ENCODE peak calls at places on chromosomes 3 and 15, in four cellular contexts. One of them, this sample, is unnamed.

GRCh38 chr3:22103423-22103822 is 352.4 kb upstream of the ZNF385D start:
- DNase-seq in NCI-H82: no peak
- DNase-seq in IMR-90: no peak
- DNase-seq in PC-9: no peak
- DNase-seq in this sample: no peak

GRCh38 chr3:195271116-195271858 is at the start of gene XXYLT1:
- DNase-seq in IMR-90: peak
- DNase-seq in PC-9: peak
- DNase-seq in NCI-H82: peak
- DNase-seq in this sample: peak

GRCh38 chr3:29285356-29286070 is 4.6 kb downstream of the RBMS3 start:
- DNase-seq in PC-9: no peak
- DNase-seq in NCI-H82: no peak
- DNase-seq in IMR-90: peak
- DNase-seq in this sample: no peak

GRCh38 chr3:101936419-101937331 is 87.4 kb downstream of the NFKBIZ start:
- DNase-seq in NCI-H82: no peak
- DNase-seq in IMR-90: peak
- DNase-seq in PC-9: no peak
- DNase-seq in this sample: peak

GRCh38 chr3:97984061-97984460 is 11.8 kb upstream of the RIOX2 start:
- DNase-seq in PC-9: no peak
- DNase-seq in IMR-90: no peak
- DNase-seq in NCI-H82: peak
- DNase-seq in this sample: no peak

GRCh38 chr3:155424041-155424605 is 130.6 kb upstream of the STRIT1 start:
- DNase-seq in NCI-H82: no peak
- DNase-seq in PC-9: peak
- DNase-seq in IMR-90: no peak
- DNase-seq in this sample: no peak

GRCh38 chr3:111851511-111851954 is 7.5 kb upstream of the PHLDB2 start:
- DNase-seq in NCI-H82: no peak
- DNase-seq in IMR-90: peak
- DNase-seq in PC-9: peak
- DNase-seq in this sample: peak

GRCh38 chr3:135007622-135008021 is 212.6 kb downstream of the EPHB1 start:
- DNase-seq in NCI-H82: no peak
- DNase-seq in PC-9: no peak
- DNase-seq in IMR-90: no peak
- DNase-seq in this sample: no peak

GRCh38 chr3:156483426-156483825 is 71.5 kb downstream of the SSR3 start:
- DNase-seq in IMR-90: peak
- DNase-seq in PC-9: no peak
- DNase-seq in NCI-H82: peak
- DNase-seq in this sample: peak

GRCh38 chr3:152374260-152374990 is 105.7 kb downstream of the MBNL1 start:
- DNase-seq in NCI-H82: no peak
- DNase-seq in PC-9: no peak
- DNase-seq in IMR-90: no peak
- DNase-seq in this sample: no peak

GRCh38 chr3:136110481-136110880 is 85.7 kb downstream of the MSL2 start:
- DNase-seq in NCI-H82: no peak
- DNase-seq in PC-9: no peak
- DNase-seq in IMR-90: no peak
- DNase-seq in this sample: no peak

GRCh38 chr15:101441706-101442105 is 47.8 kb downstream of the PCSK6 start:
- DNase-seq in IMR-90: no peak
- DNase-seq in NCI-H82: no peak
- DNase-seq in PC-9: no peak
- DNase-seq in this sample: no peak

GRCh38 chr15:83378921-83379561 is 68.1 kb upstream of the SH3GL3 start:
- DNase-seq in NCI-H82: no peak
- DNase-seq in PC-9: peak
- DNase-seq in IMR-90: no peak
- DNase-seq in this sample: no peak

GRCh38 chr3:127628788-127629456 is at the start of gene PODXL2:
- DNase-seq in NCI-H82: peak
- DNase-seq in PC-9: peak
- DNase-seq in IMR-90: peak
- DNase-seq in this sample: peak

GRCh38 chr3:53109190-53109589 is 21.0 kb downstream of the RFT1 start:
- DNase-seq in IMR-90: peak
- DNase-seq in NCI-H82: no peak
- DNase-seq in PC-9: peak
- DNase-seq in this sample: no peak

GRCh38 chr15:89647191-89647851 is 7.9 kb downstream of the KIF7 start:
- DNase-seq in NCI-H82: peak
- DNase-seq in IMR-90: peak
- DNase-seq in PC-9: peak
- DNase-seq in this sample: no peak

GRCh38 chr3:124297062-124297980 is 305.4 kb upstream of the ROPN1 start:
- DNase-seq in NCI-H82: peak
- DNase-seq in PC-9: no peak
- DNase-seq in IMR-90: no peak
- DNase-seq in this sample: no peak

GRCh38 chr15:37941779-37942178 is 7.3 kb downstream of the TMCO5A start:
- DNase-seq in NCI-H82: no peak
- DNase-seq in IMR-90: no peak
- DNase-seq in PC-9: no peak
- DNase-seq in this sample: no peak

GRCh38 chr3:16332904-16333426 is 68.0 kb downstream of the OXNAD1 start:
- DNase-seq in NCI-H82: no peak
- DNase-seq in IMR-90: peak
- DNase-seq in PC-9: no peak
- DNase-seq in this sample: no peak

GRCh38 chr15:96972201-96972600 is 641.7 kb downstream of the NR2F2 start:
- DNase-seq in NCI-H82: no peak
- DNase-seq in PC-9: no peak
- DNase-seq in IMR-90: no peak
- DNase-seq in this sample: no peak

GRCh38 chr3:153172796-153173757 is 11.1 kb downstream of the RAP2B start:
- DNase-seq in PC-9: no peak
- DNase-seq in IMR-90: no peak
- DNase-seq in NCI-H82: no peak
- DNase-seq in this sample: no peak

GRCh38 chr3:60953406-60953805 is 297.8 kb downstream of the FHIT start:
- DNase-seq in IMR-90: no peak
- DNase-seq in PC-9: no peak
- DNase-seq in NCI-H82: no peak
- DNase-seq in this sample: no peak

GRCh38 chr3:45127130-45127822 is 18.9 kb downstream of the CDCP1 start:
- DNase-seq in NCI-H82: no peak
- DNase-seq in PC-9: peak
- DNase-seq in IMR-90: no peak
- DNase-seq in this sample: no peak

GRCh38 chr3:33008282-33008681 is 56.8 kb downstream of the CCR4 start:
- DNase-seq in IMR-90: no peak
- DNase-seq in PC-9: no peak
- DNase-seq in NCI-H82: no peak
- DNase-seq in this sample: no peak

GRCh38 chr3:102238362-102238761 is 196.5 kb upstream of the ZPLD1 start:
- DNase-seq in PC-9: no peak
- DNase-seq in IMR-90: no peak
- DNase-seq in NCI-H82: no peak
- DNase-seq in this sample: no peak

GRCh38 chr3:104878395-104878794 is 488.3 kb upstream of the ALCAM start:
- DNase-seq in NCI-H82: no peak
- DNase-seq in IMR-90: peak
- DNase-seq in PC-9: no peak
- DNase-seq in this sample: no peak

GRCh38 chr3:69425249-69425648 is 39.4 kb upstream of the FRMD4B start:
- DNase-seq in IMR-90: peak
- DNase-seq in NCI-H82: peak
- DNase-seq in PC-9: peak
- DNase-seq in this sample: peak

GRCh38 chr3:145902166-145902565 is 258.8 kb downstream of the PLOD2 start:
- DNase-seq in IMR-90: no peak
- DNase-seq in NCI-H82: no peak
- DNase-seq in PC-9: no peak
- DNase-seq in this sample: no peak

GRCh38 chr3:194330579-194330978 is 20.5 kb downstream of the CPN2 start:
- DNase-seq in NCI-H82: no peak
- DNase-seq in PC-9: peak
- DNase-seq in IMR-90: peak
- DNase-seq in this sample: no peak

GRCh38 chr3:9625656-9626055 is 23.6 kb upstream of the MTMR14 start:
- DNase-seq in PC-9: no peak
- DNase-seq in NCI-H82: no peak
- DNase-seq in IMR-90: no peak
- DNase-seq in this sample: no peak

GRCh38 chr3:189948724-189949045 is 172.0 kb downstream of the P3H2 start:
- DNase-seq in IMR-90: no peak
- DNase-seq in NCI-H82: no peak
- DNase-seq in PC-9: no peak
- DNase-seq in this sample: no peak

This sample was measured in amniotic stem cell.